ENCODE peak calls at places on chromosomes 12 and 14, in five cellular contexts. J, T, Q, M and G are unnamed samples.

GRCh38 chr14:68547305-68548193 is 245.3 kb downstream of the ZFP36L1 start:
- DNase-seq in J (peak), T (peak), Q (peak), M (peak), G (no peak)

GRCh38 chr14:104732931-104733681 is 9.1 kb downstream of the ADSS1 start:
- DNase-seq in J (no peak), T (no peak), Q (peak), M (no peak), G (no peak)

GRCh38 chr14:69726761-69727511 is 40.0 kb upstream of the SRSF5 start:
- DNase-seq in J (peak), T (peak), Q (peak), M (peak), G (peak)

GRCh38 chr12:44972746-44973421 is 78.0 kb downstream of the DBX2 start:
- DNase-seq in J (peak), T (no peak), Q (no peak), M (no peak), G (no peak)

GRCh38 chr14:92527724-92528123 is 14.1 kb downstream of the RIN3 start:
- DNase-seq in J (no peak), T (no peak), Q (no peak), M (peak), G (no peak)

GRCh38 chr12:97097734-97098133 is 190.7 kb downstream of the NEDD1 start:
- DNase-seq in J (no peak), T (no peak), Q (no peak), M (no peak), G (no peak)

GRCh38 chr12:10554971-10555481 is 49.3 kb downstream of the EIF2S3B start:
- DNase-seq in J (no peak), T (no peak), Q (no peak), M (no peak), G (no peak)

GRCh38 chr14:99266181-99267178 is 5.5 kb downstream of the BCL11B start:
- DNase-seq in J (peak), T (peak), Q (peak), M (peak), G (peak)

GRCh38 chr14:64745511-64746041 is 41.4 kb downstream of the PLEKHG3 start:
- DNase-seq in J (peak), T (no peak), Q (no peak), M (no peak), G (no peak)

GRCh38 chr14:69685716-69686115 is 74.3 kb downstream of the SUSD6 start:
- DNase-seq in J (peak), T (peak), Q (peak), M (no peak), G (no peak)

GRCh38 chr14:49303952-49304516 is 282.1 kb downstream of the RPS29 start:
- DNase-seq in J (peak), T (no peak), Q (no peak), M (no peak), G (no peak)

GRCh38 chr12:111842556-111843396 is 748 bp downstream of the MAPKAPK5 start:
- DNase-seq in J (peak), T (no peak), Q (peak), M (no peak), G (peak)

GRCh38 chr14:38171197-38171596 is 36.5 kb upstream of the SSTR1 start:
- DNase-seq in J (no peak), T (no peak), Q (no peak), M (no peak), G (no peak)

GRCh38 chr12:114669501-114670256 is 14.3 kb downstream of the TBX3 start:
- DNase-seq in J (no peak), T (no peak), Q (no peak), M (no peak), G (peak)

GRCh38 chr12:55742719-55743130 is at the start of gene GDF11:
- DNase-seq in J (peak), T (peak), Q (peak), M (no peak), G (peak)

GRCh38 chr14:72608391-72609204 is 285.3 kb downstream of the DPF3 start:
- DNase-seq in J (peak), T (no peak), Q (no peak), M (peak), G (no peak)

GRCh38 chr12:105331805-105332251 is 1.3 kb downstream of the C12orf75 start:
- DNase-seq in J (no peak), T (no peak), Q (peak), M (no peak), G (no peak)

GRCh38 chr12:133130808-133131128 is 341 bp downstream of the ZNF10 start:
- DNase-seq in J (peak), T (peak), Q (peak), M (no peak), G (peak)

GRCh38 chr12:4036872-4037271 is 163.7 kb upstream of the PARP11 start:
- DNase-seq in J (no peak), T (no peak), Q (no peak), M (no peak), G (no peak)

GRCh38 chr14:83384253-83384652 is 1850.6 kb upstream of the SEL1L start:
- DNase-seq in J (no peak), T (no peak), Q (no peak), M (no peak), G (no peak)

GRCh38 chr12:44847403-44847802 is 28.7 kb downstream of the NELL2 start:
- DNase-seq in J (no peak), T (no peak), Q (no peak), M (no peak), G (no peak)

GRCh38 chr14:93960108-93960475 is 16.3 kb downstream of the ASB2 start:
- DNase-seq in J (no peak), T (no peak), Q (no peak), M (no peak), G (no peak)

GRCh38 chr12:8145754-8146415 is 10.9 kb upstream of the ZNF705A start:
- DNase-seq in J (peak), T (peak), Q (no peak), M (peak), G (peak)
- H3K4me3 ChIP-seq in J (peak), T (peak), Q (no peak), M (peak), G (peak)

GRCh38 chr14:103109789-103110415 is 13.4 kb upstream of the TNFAIP2 start:
- DNase-seq in J (peak), T (no peak), Q (peak), M (peak), G (no peak)
- H3K4me3 ChIP-seq in J (no peak), T (no peak), Q (no peak), M (peak), G (no peak)

GRCh38 chr14:101564444-101564776 is 3.1 kb downstream of the DIO3 start:
- DNase-seq in J (no peak), T (no peak), Q (no peak), M (no peak), G (no peak)
- H3K4me3 ChIP-seq in J (no peak), T (peak), Q (peak), M (no peak), G (no peak)

DNA sequence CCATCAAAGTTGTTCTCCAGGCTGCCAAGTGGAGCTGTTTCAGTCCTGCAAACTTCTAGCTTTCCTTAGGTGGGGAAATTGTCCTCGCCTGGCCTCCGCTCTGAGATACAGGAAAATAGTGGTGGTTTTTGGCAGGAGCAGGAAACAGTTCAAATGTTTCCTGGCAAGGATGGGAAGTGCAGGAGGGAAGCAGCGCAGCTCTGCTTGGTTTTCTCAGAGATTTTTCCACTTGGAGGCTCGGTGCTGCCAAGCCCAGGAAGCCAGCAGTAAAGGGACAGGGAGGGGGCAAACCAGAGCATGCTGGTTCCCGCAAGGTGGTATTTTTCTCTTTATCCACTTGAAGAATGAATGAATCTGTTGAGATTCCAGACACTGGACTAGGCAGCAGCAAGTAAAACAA is 17.0 kb downstream of the TMEM63C start:
- DNase-seq in J (no peak), T (no peak), Q (no peak), M (no peak), G (no peak)
- H3K4me3 ChIP-seq in J (no peak), T (no peak), Q (no peak), M (no peak), G (no peak)